ENCODE peak calls at places on chromosomes 4 and X, in seven cellular contexts. One of them, this sample, is unnamed.

GRCh38 chr4:174663254-174663653 is 141.0 kb upstream of the HPGD start:
- DNase-seq in T-helper 9 cell: no peak
- DNase-seq in progenitor cell of endocrine pancreas: no peak
- DNase-seq in kidney tubule cell: no peak
- DNase-seq in heart left ventricle: no peak
- DNase-seq in Jurkat, Clone E6-1: no peak
- DNase-seq in naive thymus-derived CD4-positive, alpha-beta T cell: no peak
- DNase-seq in this sample: no peak

GRCh38 chr4:54929459-54929858 is 195.9 kb downstream of the KDR start:
- DNase-seq in T-helper 9 cell: no peak
- DNase-seq in progenitor cell of endocrine pancreas: no peak
- DNase-seq in kidney tubule cell: no peak
- DNase-seq in heart left ventricle: peak
- DNase-seq in Jurkat, Clone E6-1: no peak
- DNase-seq in naive thymus-derived CD4-positive, alpha-beta T cell: no peak
- DNase-seq in this sample: no peak

GRCh38 chrX:8749697-8750096 is 17.8 kb upstream of the ANOS1 start:
- DNase-seq in T-helper 9 cell: no peak
- DNase-seq in progenitor cell of endocrine pancreas: no peak
- DNase-seq in kidney tubule cell: peak
- DNase-seq in heart left ventricle: no peak
- DNase-seq in Jurkat, Clone E6-1: no peak
- DNase-seq in naive thymus-derived CD4-positive, alpha-beta T cell: no peak
- DNase-seq in this sample: no peak

GRCh38 chr4:47451657-47452056 is 11.8 kb downstream of the COMMD8 start:
- DNase-seq in T-helper 9 cell: no peak
- DNase-seq in progenitor cell of endocrine pancreas: no peak
- DNase-seq in kidney tubule cell: no peak
- DNase-seq in heart left ventricle: no peak
- DNase-seq in Jurkat, Clone E6-1: no peak
- DNase-seq in naive thymus-derived CD4-positive, alpha-beta T cell: no peak
- DNase-seq in this sample: no peak

GRCh38 chr4:7357296-7357680 is 77.4 kb downstream of the PSAPL1 start:
- DNase-seq in T-helper 9 cell: no peak
- DNase-seq in progenitor cell of endocrine pancreas: no peak
- DNase-seq in kidney tubule cell: no peak
- DNase-seq in heart left ventricle: no peak
- DNase-seq in Jurkat, Clone E6-1: no peak
- DNase-seq in naive thymus-derived CD4-positive, alpha-beta T cell: no peak
- DNase-seq in this sample: no peak

GRCh38 chr4:7444731-7445130 is 10.0 kb upstream of the PSAPL1 start:
- DNase-seq in T-helper 9 cell: no peak
- DNase-seq in progenitor cell of endocrine pancreas: no peak
- DNase-seq in kidney tubule cell: no peak
- DNase-seq in heart left ventricle: no peak
- DNase-seq in Jurkat, Clone E6-1: no peak
- DNase-seq in naive thymus-derived CD4-positive, alpha-beta T cell: no peak
- DNase-seq in this sample: no peak

GRCh38 chrX:71250856-71251255 is 3.1 kb downstream of the ZMYM3 start:
- DNase-seq in T-helper 9 cell: no peak
- DNase-seq in progenitor cell of endocrine pancreas: no peak
- DNase-seq in kidney tubule cell: no peak
- DNase-seq in heart left ventricle: no peak
- DNase-seq in Jurkat, Clone E6-1: no peak
- DNase-seq in naive thymus-derived CD4-positive, alpha-beta T cell: no peak
- DNase-seq in this sample: no peak

GRCh38 chrX:87003031-87003430 is 514.6 kb upstream of the KLHL4 start:
- DNase-seq in T-helper 9 cell: no peak
- DNase-seq in progenitor cell of endocrine pancreas: no peak
- DNase-seq in kidney tubule cell: no peak
- DNase-seq in heart left ventricle: no peak
- DNase-seq in Jurkat, Clone E6-1: no peak
- DNase-seq in naive thymus-derived CD4-positive, alpha-beta T cell: no peak
- DNase-seq in this sample: no peak

GRCh38 chr4:61716437-61716836 is 516.3 kb downstream of the ADGRL3 start:
- DNase-seq in T-helper 9 cell: no peak
- DNase-seq in progenitor cell of endocrine pancreas: no peak
- DNase-seq in kidney tubule cell: no peak
- DNase-seq in heart left ventricle: no peak
- DNase-seq in Jurkat, Clone E6-1: no peak
- DNase-seq in naive thymus-derived CD4-positive, alpha-beta T cell: no peak
- DNase-seq in this sample: no peak

GRCh38 chr4:16609170-16609758 is 289.2 kb downstream of the LDB2 start:
- DNase-seq in T-helper 9 cell: no peak
- DNase-seq in progenitor cell of endocrine pancreas: no peak
- DNase-seq in kidney tubule cell: no peak
- DNase-seq in heart left ventricle: no peak
- DNase-seq in Jurkat, Clone E6-1: no peak
- DNase-seq in naive thymus-derived CD4-positive, alpha-beta T cell: no peak
- DNase-seq in this sample: no peak